ENCODE peak calls at places on chromosome 1, in ten cellular contexts. One of them, this sample, is unnamed.

GRCh38 chr1:35210306-35211112 is 17.6 kb upstream of the SFPQ start:
- DNase-seq in prostate gland: no peak
- DNase-seq in uterus: no peak
- DNase-seq in breast epithelium: no peak
- DNase-seq in stomach: no peak
- DNase-seq in tibial nerve: no peak
- DNase-seq in H1: peak; percentile 34
- DNase-seq in GM12892: no peak
- DNase-seq in NB4: no peak
- DNase-seq in IMR-90: no peak
- DNase-seq in this sample: no peak

GRCh38 chr1:193504920-193505319 is 318.5 kb upstream of the B3GALT2 start:
- DNase-seq in tibial nerve: no peak
- DNase-seq in GM12892: no peak
- DNase-seq in H1: no peak
- DNase-seq in IMR-90: no peak
- DNase-seq in breast epithelium: no peak
- DNase-seq in NB4: no peak
- DNase-seq in prostate gland: no peak
- DNase-seq in stomach: no peak
- DNase-seq in uterus: no peak
- DNase-seq in this sample: no peak

GRCh38 chr1:234437423-234438171 is 41.4 kb downstream of the TARBP1 start:
- DNase-seq in tibial nerve: no peak
- DNase-seq in uterus: no peak
- DNase-seq in H1: no peak
- DNase-seq in breast epithelium: peak; percentile 27
- DNase-seq in NB4: no peak
- DNase-seq in prostate gland: peak; percentile 10
- DNase-seq in GM12892: no peak
- DNase-seq in IMR-90: no peak
- DNase-seq in stomach: peak; percentile 59
- DNase-seq in this sample: peak; percentile 8

GRCh38 chr1:192270398-192270797 is 46.4 kb upstream of the RGS21 start:
- DNase-seq in prostate gland: no peak
- DNase-seq in uterus: no peak
- DNase-seq in breast epithelium: no peak
- DNase-seq in stomach: no peak
- DNase-seq in NB4: no peak
- DNase-seq in tibial nerve: no peak
- DNase-seq in GM12892: no peak
- DNase-seq in IMR-90: peak; percentile 50
- DNase-seq in H1: no peak
- DNase-seq in this sample: no peak

GRCh38 chr1:236734141-236734765 is 48.0 kb downstream of the ACTN2 start:
- DNase-seq in tibial nerve: no peak
- DNase-seq in prostate gland: no peak
- DNase-seq in NB4: no peak
- DNase-seq in stomach: no peak
- DNase-seq in uterus: no peak
- DNase-seq in IMR-90: no peak
- DNase-seq in GM12892: no peak
- DNase-seq in H1: no peak
- DNase-seq in breast epithelium: no peak
- DNase-seq in this sample: no peak

GRCh38 chr1:205484985-205485967 is 19.2 kb upstream of the CDK18 start:
- DNase-seq in NB4: peak; percentile 72
- DNase-seq in GM12892: peak; percentile 92
- DNase-seq in tibial nerve: no peak
- DNase-seq in IMR-90: peak; percentile 59
- DNase-seq in uterus: peak; percentile 48
- DNase-seq in H1: peak; percentile 67
- DNase-seq in breast epithelium: peak; percentile 50
- DNase-seq in stomach: peak; percentile 80
- DNase-seq in prostate gland: peak; percentile 66
- DNase-seq in this sample: peak; percentile 72

GRCh38 chr1:30887485-30888315 is 20.9 kb downstream of the SDC3 start:
- DNase-seq in prostate gland: no peak
- DNase-seq in stomach: no peak
- DNase-seq in GM12892: no peak
- DNase-seq in NB4: no peak
- DNase-seq in tibial nerve: no peak
- DNase-seq in H1: no peak
- DNase-seq in IMR-90: peak; percentile 73
- DNase-seq in breast epithelium: peak; percentile 70
- DNase-seq in uterus: no peak
- DNase-seq in this sample: peak; percentile 51

GRCh38 chr1:7633521-7634245 is 137.4 kb upstream of the VAMP3 start:
- DNase-seq in H1: no peak
- DNase-seq in prostate gland: no peak
- DNase-seq in GM12892: no peak
- DNase-seq in stomach: no peak
- DNase-seq in NB4: no peak
- DNase-seq in uterus: no peak
- DNase-seq in tibial nerve: no peak
- DNase-seq in breast epithelium: no peak
- DNase-seq in IMR-90: no peak
- DNase-seq in this sample: no peak

GRCh38 chr1:70211536-70211935 is 6.2 kb upstream of the LRRC40 start:
- DNase-seq in uterus: no peak
- DNase-seq in stomach: no peak
- DNase-seq in IMR-90: peak; percentile 35
- DNase-seq in tibial nerve: no peak
- DNase-seq in GM12892: no peak
- DNase-seq in NB4: no peak
- DNase-seq in prostate gland: no peak
- DNase-seq in breast epithelium: no peak
- DNase-seq in H1: no peak
- DNase-seq in this sample: no peak

GRCh38 chr1:92538048-92538412 is 51.3 kb upstream of the GFI1 start:
- DNase-seq in H1: no peak
- DNase-seq in breast epithelium: no peak
- DNase-seq in prostate gland: no peak
- DNase-seq in uterus: no peak
- DNase-seq in GM12892: no peak
- DNase-seq in stomach: no peak
- DNase-seq in tibial nerve: no peak
- DNase-seq in NB4: no peak
- DNase-seq in IMR-90: peak; percentile 5
- DNase-seq in this sample: no peak

GRCh38 chr1:92536593-92537332 is 50.0 kb upstream of the GFI1 start:
- DNase-seq in GM12892: no peak
- DNase-seq in H1: no peak
- DNase-seq in uterus: no peak
- DNase-seq in stomach: no peak
- DNase-seq in IMR-90: peak; percentile 65
- DNase-seq in tibial nerve: no peak
- DNase-seq in NB4: peak; percentile 18
- DNase-seq in breast epithelium: no peak
- DNase-seq in prostate gland: no peak
- DNase-seq in this sample: no peak

GRCh38 chr1:92537333-92537884 is 50.7 kb upstream of the GFI1 start:
- DNase-seq in uterus: no peak
- DNase-seq in IMR-90: no peak
- DNase-seq in breast epithelium: no peak
- DNase-seq in H1: no peak
- DNase-seq in tibial nerve: no peak
- DNase-seq in GM12892: no peak
- DNase-seq in stomach: no peak
- DNase-seq in prostate gland: no peak
- DNase-seq in NB4: no peak
- DNase-seq in this sample: no peak

GRCh38 chr1:92543131-92544055 is 56.7 kb upstream of the GFI1 start:
- DNase-seq in tibial nerve: no peak
- DNase-seq in stomach: no peak
- DNase-seq in GM12892: no peak
- DNase-seq in prostate gland: no peak
- DNase-seq in uterus: no peak
- DNase-seq in breast epithelium: no peak
- DNase-seq in H1: no peak
- DNase-seq in NB4: peak; percentile 65
- DNase-seq in IMR-90: no peak
- DNase-seq in this sample: no peak

DNA sequence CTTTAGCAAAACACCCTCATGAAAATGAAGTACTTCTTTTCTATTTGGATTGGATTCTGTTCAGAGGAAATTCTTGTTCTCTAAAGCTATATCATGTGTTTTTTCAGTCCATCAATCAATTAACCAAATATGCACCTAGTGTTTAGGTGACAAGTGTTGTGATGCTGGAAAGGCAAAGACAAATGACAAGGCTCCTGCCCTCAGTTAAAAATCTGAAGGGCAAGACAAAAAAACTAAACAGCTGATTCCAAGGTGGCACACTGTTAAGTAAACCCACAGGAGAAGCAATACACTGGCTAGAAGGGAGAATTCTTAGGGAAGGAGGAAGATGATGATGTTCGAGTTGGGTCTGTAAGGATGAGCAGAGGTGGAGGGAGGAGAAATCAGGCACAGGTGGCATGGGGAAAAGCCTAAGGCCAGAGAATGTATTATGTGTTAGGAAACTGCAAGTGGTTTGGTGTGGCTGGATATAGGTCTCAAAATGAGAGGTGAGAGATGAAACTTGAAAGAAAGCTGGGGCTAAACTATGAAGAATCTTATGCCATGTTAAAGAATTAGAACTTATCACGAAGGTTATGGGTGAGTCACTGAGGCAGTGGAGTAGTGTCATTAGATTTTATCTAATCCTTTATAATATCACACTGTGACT is 51.8 kb upstream of the GFI1 start:
- DNase-seq in IMR-90: peak; percentile 15
- DNase-seq in uterus: no peak
- DNase-seq in NB4: no peak
- DNase-seq in H1: no peak
- DNase-seq in prostate gland: no peak
- DNase-seq in stomach: no peak
- DNase-seq in GM12892: peak; percentile 18
- DNase-seq in breast epithelium: no peak
- DNase-seq in tibial nerve: no peak
- DNase-seq in this sample: no peak
- TF ChIP-seq POLR2A in IMR-90: no peak
- TF ChIP-seq POLR2A in uterus: no peak
- TF ChIP-seq POLR2A in NB4: no peak
- TF ChIP-seq POLR2A in H1: no peak
- TF ChIP-seq POLR2A in prostate gland: no peak
- TF ChIP-seq POLR2A in stomach: no peak
- TF ChIP-seq POLR2A in GM12892: peak; percentile 61
- TF ChIP-seq POLR2A in breast epithelium: no peak
- TF ChIP-seq POLR2A in tibial nerve: no peak
- TF ChIP-seq POLR2A in this sample: no peak

DNA sequence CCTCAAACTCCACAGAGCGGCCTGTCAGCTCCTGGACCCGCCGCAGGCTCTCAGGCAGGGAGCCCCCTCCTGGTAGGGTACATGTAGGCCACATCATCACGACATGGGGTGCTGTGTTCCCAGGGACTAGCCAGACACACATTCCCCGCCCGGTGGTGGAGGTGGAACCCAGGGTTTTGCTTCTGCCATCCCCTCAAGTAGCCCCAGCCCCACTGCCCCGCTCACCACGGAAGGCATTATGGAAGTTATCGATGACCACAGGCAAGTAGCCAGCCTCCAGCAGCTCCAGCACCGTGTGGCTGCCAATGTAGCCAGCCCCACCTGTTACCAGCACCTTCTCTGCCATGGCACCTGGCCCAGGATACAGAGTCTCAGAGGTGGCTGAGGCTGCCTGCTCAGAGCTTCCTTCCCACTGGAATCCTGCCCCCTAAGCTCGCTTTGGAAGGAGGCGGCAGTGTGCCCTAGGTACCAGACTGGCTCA is 1.9 kb downstream of the GALE start:
- DNase-seq in tibial nerve: no peak
- DNase-seq in NB4: peak; percentile 47
- DNase-seq in breast epithelium: no peak
- DNase-seq in IMR-90: no peak
- DNase-seq in uterus: no peak
- DNase-seq in GM12892: no peak
- DNase-seq in prostate gland: no peak
- DNase-seq in H1: no peak
- DNase-seq in stomach: peak; percentile 83
- DNase-seq in this sample: peak; percentile 42
- TF ChIP-seq POLR2A in tibial nerve: no peak
- TF ChIP-seq POLR2A in NB4: no peak
- TF ChIP-seq POLR2A in breast epithelium: no peak
- TF ChIP-seq POLR2A in IMR-90: no peak
- TF ChIP-seq POLR2A in uterus: no peak
- TF ChIP-seq POLR2A in GM12892: no peak
- TF ChIP-seq POLR2A in prostate gland: no peak
- TF ChIP-seq POLR2A in H1: no peak
- TF ChIP-seq POLR2A in stomach: no peak
- TF ChIP-seq POLR2A in this sample: no peak

DNA sequence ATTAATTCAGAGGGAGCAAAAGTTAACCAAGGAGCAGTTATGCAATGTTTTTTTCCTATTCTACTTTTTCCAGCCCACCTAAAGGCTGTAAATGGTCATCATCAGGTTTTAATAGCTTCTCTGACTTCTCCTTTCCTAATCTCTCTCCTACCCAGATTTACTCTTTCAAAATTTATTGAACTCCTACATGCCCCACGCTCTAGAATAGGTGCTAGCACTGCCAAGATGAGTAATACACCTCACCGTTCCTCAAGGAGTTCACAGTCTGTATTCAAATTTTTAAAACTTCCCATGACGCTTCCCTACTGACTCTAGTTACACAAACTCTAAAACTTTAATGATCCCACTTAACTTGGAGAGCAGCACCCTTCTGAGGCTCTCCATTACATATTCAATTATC is 51.7 kb downstream of the ALG14 start:
- DNase-seq in stomach: no peak
- DNase-seq in IMR-90: no peak
- DNase-seq in NB4: no peak
- DNase-seq in uterus: peak; percentile 37
- DNase-seq in prostate gland: no peak
- DNase-seq in tibial nerve: no peak
- DNase-seq in H1: no peak
- DNase-seq in GM12892: no peak
- DNase-seq in breast epithelium: no peak
- DNase-seq in this sample: no peak
- TF ChIP-seq POLR2A in stomach: no peak
- TF ChIP-seq POLR2A in IMR-90: no peak
- TF ChIP-seq POLR2A in NB4: no peak
- TF ChIP-seq POLR2A in uterus: no peak
- TF ChIP-seq POLR2A in prostate gland: no peak
- TF ChIP-seq POLR2A in tibial nerve: no peak
- TF ChIP-seq POLR2A in H1: no peak
- TF ChIP-seq POLR2A in GM12892: no peak
- TF ChIP-seq POLR2A in breast epithelium: no peak
- TF ChIP-seq POLR2A in this sample: no peak

DNA sequence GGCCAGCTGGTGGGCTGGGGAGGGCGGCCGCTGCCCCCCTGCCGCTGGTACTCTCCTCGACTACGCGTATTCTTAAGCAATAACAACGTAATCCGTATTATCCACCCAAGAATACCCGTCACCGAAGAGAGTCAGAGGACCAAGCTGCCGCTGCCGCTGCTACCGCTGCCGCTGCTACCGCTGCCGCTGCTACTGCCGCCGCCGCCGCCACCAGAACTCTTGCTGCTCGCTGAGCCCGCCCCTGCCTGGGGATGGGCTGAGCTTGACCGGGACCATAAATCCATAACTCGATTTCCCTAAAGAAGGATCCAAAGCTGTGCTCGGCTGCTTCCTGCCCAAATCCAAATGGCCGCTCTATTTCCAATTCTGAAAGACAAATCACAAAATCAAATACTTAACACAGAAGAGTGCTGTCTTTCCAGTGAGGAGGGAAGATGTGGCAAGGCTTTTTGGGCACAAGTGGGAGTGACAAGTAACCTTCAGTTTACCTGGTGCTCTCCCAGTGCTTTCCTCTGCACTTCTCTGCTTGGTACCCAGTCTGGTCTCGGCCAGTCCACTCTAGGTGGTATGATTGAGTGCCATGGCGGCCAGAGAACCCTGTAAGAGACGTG is 125.3 kb upstream of the DPYD start:
- DNase-seq in NB4: no peak
- DNase-seq in prostate gland: no peak
- DNase-seq in stomach: no peak
- DNase-seq in H1: no peak
- DNase-seq in uterus: no peak
- DNase-seq in breast epithelium: no peak
- DNase-seq in IMR-90: peak; percentile 51
- DNase-seq in GM12892: no peak
- DNase-seq in tibial nerve: no peak
- DNase-seq in this sample: no peak
- TF ChIP-seq POLR2A in NB4: no peak
- TF ChIP-seq POLR2A in prostate gland: no peak
- TF ChIP-seq POLR2A in stomach: no peak
- TF ChIP-seq POLR2A in H1: no peak
- TF ChIP-seq POLR2A in uterus: no peak
- TF ChIP-seq POLR2A in breast epithelium: no peak
- TF ChIP-seq POLR2A in IMR-90: peak; percentile 11
- TF ChIP-seq POLR2A in GM12892: no peak
- TF ChIP-seq POLR2A in tibial nerve: no peak
- TF ChIP-seq POLR2A in this sample: no peak